ENCODE peak calls at places on chromosomes 2 and 18, in five cellular contexts. G is endothelial cell of umbilical vein, Y is suprapubic skin, U is foreskin fibroblast, O is RWPE2. E is an unnamed sample.

GRCh38 chr2:68303033-68303901 is 16.5 kb downstream of the CNRIP1 start:
- DNase-seq in G (no peak), Y (no peak), U (no peak), O (no peak), E (no peak)

GRCh38 chr2:221590861-221591260 is 18.8 kb upstream of the EPHA4 start:
- DNase-seq in G (no peak), Y (no peak), U (no peak), O (no peak), E (no peak)

GRCh38 chr2:37786854-37787253 is 115.4 kb upstream of the CDC42EP3 start:
- DNase-seq in G (no peak), Y (no peak), U (no peak), O (peak), E (no peak)

GRCh38 chr2:176534798-176535479 is 265.7 kb downstream of the MTX2 start:
- DNase-seq in G (no peak), Y (no peak), U (peak), O (no peak), E (peak)

GRCh38 chr2:71223767-71224333 is 3.1 kb downstream of the PAIP2B start:
- DNase-seq in G (peak), Y (no peak), U (peak), O (peak), E (no peak)

GRCh38 chr2:27356056-27356381 is 545 bp downstream of the GTF3C2 start:
- DNase-seq in G (peak), Y (peak), U (no peak), O (no peak), E (no peak)

GRCh38 chr18:12362473-12363174 is 14.4 kb downstream of the AFG3L2 start:
- DNase-seq in G (no peak), Y (no peak), U (no peak), O (no peak), E (no peak)

GRCh38 chr2:144493027-144493809 is 26.7 kb downstream of the ZEB2 start:
- DNase-seq in G (no peak), Y (no peak), U (no peak), O (no peak), E (no peak)

GRCh38 chr2:46850742-46851141 is 64.9 kb downstream of the MCFD2 start:
- DNase-seq in G (peak), Y (no peak), U (no peak), O (peak), E (no peak)

GRCh38 chr2:135494503-135494902 is 36.5 kb downstream of the ZRANB3 start:
- DNase-seq in G (no peak), Y (no peak), U (peak), O (no peak), E (no peak)

GRCh38 chr2:177731384-177731783 is 338.8 kb downstream of the AGPS start:
- DNase-seq in G (no peak), Y (no peak), U (no peak), O (no peak), E (no peak)

GRCh38 chr2:126953483-126953882 is 54.8 kb downstream of the TEX51 start:
- DNase-seq in G (no peak), Y (no peak), U (no peak), O (no peak), E (no peak)

GRCh38 chr2:68721482-68722071 is 13.0 kb upstream of the ARHGAP25 start:
- DNase-seq in G (no peak), Y (no peak), U (no peak), O (no peak), E (no peak)

GRCh38 chr18:77035380-77035779 is 97.2 kb downstream of the MBP start:
- DNase-seq in G (no peak), Y (no peak), U (no peak), O (no peak), E (no peak)

GRCh38 chr2:127199223-127199622 is 20.9 kb downstream of the CYP27C1 start:
- DNase-seq in G (no peak), Y (no peak), U (no peak), O (no peak), E (no peak)

GRCh38 chr2:219002395-219003266 is 9.4 kb upstream of the CRYBA2 start:
- DNase-seq in G (no peak), Y (no peak), U (no peak), O (no peak), E (no peak)

GRCh38 chr2:25524507-25524906 is 148.9 kb downstream of the DTNB start:
- DNase-seq in G (no peak), Y (no peak), U (no peak), O (no peak), E (no peak)

GRCh38 chr2:19362094-19362649 is 3.7 kb upstream of the OSR1 start:
- DNase-seq in G (no peak), Y (no peak), U (no peak), O (no peak), E (no peak)

GRCh38 chr2:84417453-84417852 is 41.6 kb downstream of the SUCLG1 start:
- DNase-seq in G (no peak), Y (no peak), U (no peak), O (no peak), E (no peak)

GRCh38 chr2:65016789-65017188 is 27.6 kb downstream of the SLC1A4 start:
- DNase-seq in G (no peak), Y (no peak), U (no peak), O (no peak), E (no peak)

GRCh38 chr2:241315879-241316700 is at the start of gene SEPTIN2:
- DNase-seq in G (peak), Y (peak), U (peak), O (peak), E (no peak)

GRCh38 chr2:1729264-1729663 is 15.1 kb downstream of the PXDN start:
- DNase-seq in G (no peak), Y (peak), U (no peak), O (no peak), E (no peak)

GRCh38 chr2:187307606-187308005 is 140.4 kb downstream of the CALCRL start:
- DNase-seq in G (peak), Y (no peak), U (no peak), O (no peak), E (no peak)

DNA sequence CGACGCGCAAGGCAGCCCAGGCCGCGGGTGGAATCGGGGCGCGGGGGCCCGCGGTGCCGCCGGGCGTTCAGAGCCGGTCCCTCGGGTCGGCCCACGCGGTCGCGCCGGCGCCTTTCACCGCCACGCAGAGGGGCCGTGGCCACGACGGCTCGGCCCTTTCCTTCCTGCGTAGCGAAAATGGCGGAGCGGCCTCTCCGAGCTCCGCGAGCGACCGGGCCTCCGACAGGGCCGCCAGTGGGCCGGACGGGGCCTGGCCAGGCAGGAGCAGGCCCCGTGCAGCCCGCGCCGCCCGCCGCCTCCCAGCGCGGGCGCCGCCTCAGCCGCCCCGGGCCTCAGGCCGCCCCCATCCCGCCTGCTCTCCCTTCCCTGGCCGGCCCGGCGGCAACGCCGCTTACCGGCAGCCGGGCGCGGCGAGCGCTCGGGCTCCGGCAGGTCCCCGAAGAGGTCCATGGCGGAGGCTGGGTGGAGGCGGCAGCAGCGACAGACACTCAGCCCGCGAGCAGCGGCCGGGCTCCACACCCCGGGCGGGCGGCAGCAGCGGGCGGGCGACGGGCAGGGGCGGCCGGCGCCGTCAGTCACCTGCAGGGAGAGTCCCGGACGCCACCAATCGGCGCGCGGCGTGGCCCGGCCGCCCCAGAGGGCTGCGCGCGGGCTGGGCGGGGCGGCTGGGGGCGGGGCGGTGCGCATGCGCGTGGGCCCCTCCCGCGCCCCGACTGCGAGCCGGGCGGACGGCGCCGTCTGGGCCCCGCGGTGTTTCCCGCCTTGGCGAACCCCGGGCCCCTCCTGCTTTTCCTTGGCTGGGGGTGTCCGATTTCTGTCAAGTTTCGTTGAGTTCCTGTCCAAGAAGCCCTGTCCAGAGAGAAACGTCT is at the start of gene ILKAP:
- DNase-seq in G (peak), Y (peak), U (peak), O (peak), E (peak)
- H3K4me3 ChIP-seq in G (peak), Y (peak), U (peak), O (peak), E (peak)

GRCh38 chr2:233643128-233643527 is 6.9 kb downstream of the UGT1A10 start:
- DNase-seq in G (peak), Y (no peak), U (no peak), O (no peak), E (no peak)
- TF ChIP-seq CTCF in G (peak), Y (no peak), U (no peak), O (no peak), E (peak)

GRCh38 chr2:161425966-161426365 is 9.9 kb downstream of the TBR1 start:
- DNase-seq in G (no peak), Y (no peak), U (no peak), O (no peak), E (no peak)

GRCh38 chr2:161422812-161423211 is 6.7 kb downstream of the TBR1 start:
- DNase-seq in G (no peak), Y (no peak), U (no peak), O (no peak), E (no peak)

GRCh38 chr2:161424992-161425391 is 8.9 kb downstream of the TBR1 start:
- DNase-seq in G (no peak), Y (no peak), U (no peak), O (no peak), E (no peak)

GRCh38 chr2:161423351-161424178 is 7.5 kb downstream of the TBR1 start:
- DNase-seq in G (no peak), Y (no peak), U (no peak), O (no peak), E (no peak)

GRCh38 chr2:161424179-161424763 is 8.2 kb downstream of the TBR1 start:
- DNase-seq in G (no peak), Y (no peak), U (no peak), O (no peak), E (no peak)
- H3K4me3 ChIP-seq in G (no peak), Y (peak), U (no peak), O (no peak), E (no peak)

DNA sequence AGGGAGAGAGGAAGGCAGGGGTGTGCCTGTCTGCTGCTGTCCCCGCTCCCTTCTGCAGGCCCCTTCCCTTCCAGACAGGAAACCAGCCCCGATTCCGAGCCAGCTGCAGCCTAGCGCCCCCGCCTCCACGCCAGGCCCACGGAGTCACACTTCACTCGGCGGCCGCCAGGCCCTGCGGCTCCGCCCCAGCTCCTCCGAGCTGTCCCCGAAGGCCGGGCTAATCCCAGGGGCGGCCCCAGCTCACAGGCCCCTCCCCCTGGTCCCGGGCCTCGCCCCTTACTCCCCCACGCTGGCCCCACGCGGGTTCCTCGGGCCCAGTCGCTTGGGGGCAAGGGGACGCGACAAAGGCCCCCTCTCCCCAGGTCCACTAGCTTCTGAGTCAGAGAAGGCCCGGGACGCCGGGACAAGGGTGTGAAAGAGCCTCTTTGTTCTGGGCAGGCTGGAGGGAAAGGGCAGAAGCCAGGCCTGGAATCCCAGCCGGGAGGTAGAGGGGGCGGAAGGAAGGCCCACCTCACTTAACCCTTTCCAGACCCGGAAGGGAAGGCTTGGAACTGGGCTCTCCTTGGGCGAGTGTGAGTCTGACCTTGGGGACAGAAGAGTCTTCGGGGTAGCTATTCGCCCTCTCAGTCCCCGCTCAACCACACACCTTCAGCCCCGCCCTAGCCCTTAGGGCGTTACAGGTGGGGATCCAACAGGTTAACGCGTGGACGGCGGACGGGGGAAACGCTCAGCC is 1.2 kb downstream of the RTKN start:
- DNase-seq in G (peak), Y (peak), U (peak), O (no peak), E (peak)
- TF ChIP-seq CTCF in G (peak), Y (peak), U (no peak), O (peak), E (peak)